ENCODE peak calls at places on chromosomes 11 and 22, in four cellular contexts. One of them, this sample, is unnamed.
A peak's percentile ranks its signal among the peaks of the same experiment; 100 is the strongest.

GRCh38 chr11:104148074-104148473 is 15.9 kb downstream of the PDGFD start:
- DNase-seq in HL-60: no peak
- DNase-seq in K562: no peak
- DNase-seq in GM12878: no peak
- DNase-seq in this sample: no peak

GRCh38 chr11:9943346-9944110 is 279.7 kb downstream of the SWAP70 start:
- DNase-seq in HL-60: no peak
- DNase-seq in K562: no peak
- DNase-seq in GM12878: no peak
- DNase-seq in this sample: no peak

GRCh38 chr22:31153357-31153756 is 6.6 kb upstream of the RNF185 start:
- DNase-seq in HL-60: no peak
- DNase-seq in K562: no peak
- DNase-seq in GM12878: no peak
- DNase-seq in this sample: no peak

GRCh38 chr11:78040691-78041379 is 17.8 kb upstream of the KCTD14 start:
- DNase-seq in HL-60: no peak
- DNase-seq in K562: peak; percentile 46
- DNase-seq in GM12878: no peak
- DNase-seq in this sample: no peak

GRCh38 chr11:130825621-130826020 is 90.7 kb downstream of the SNX19 start:
- DNase-seq in HL-60: no peak
- DNase-seq in K562: no peak
- DNase-seq in GM12878: no peak
- DNase-seq in this sample: no peak

GRCh38 chr11:34791725-34792124 is 124.5 kb downstream of the APIP start:
- DNase-seq in HL-60: no peak
- DNase-seq in K562: no peak
- DNase-seq in GM12878: no peak
- DNase-seq in this sample: peak; percentile 12

GRCh38 chr22:38262051-38262795 is 10.6 kb downstream of the TMEM184B start:
- DNase-seq in HL-60: no peak
- DNase-seq in K562: peak; percentile 33
- DNase-seq in GM12878: no peak
- DNase-seq in this sample: no peak

GRCh38 chr22:46956498-46957215 is 194.2 kb downstream of the TBC1D22A start:
- DNase-seq in HL-60: no peak
- DNase-seq in K562: no peak
- DNase-seq in GM12878: no peak
- DNase-seq in this sample: no peak

GRCh38 chr11:117442869-117443239 is 115.2 kb downstream of the CEP164 start:
- DNase-seq in HL-60: no peak
- DNase-seq in K562: no peak
- DNase-seq in GM12878: no peak
- DNase-seq in this sample: no peak

GRCh38 chr11:69460540-69461257 is 20.8 kb upstream of the LINC01488 start:
- DNase-seq in HL-60: no peak
- DNase-seq in K562: no peak
- DNase-seq in GM12878: no peak
- DNase-seq in this sample: no peak

GRCh38 chr22:31287818-31288495 is 4.3 kb downstream of the PIK3IP1 start:
- DNase-seq in HL-60: no peak
- DNase-seq in K562: no peak
- DNase-seq in GM12878: no peak
- DNase-seq in this sample: no peak

GRCh38 chr11:6505577-6506240 is 8.6 kb downstream of the DNHD1 start:
- DNase-seq in HL-60: no peak
- DNase-seq in K562: peak; percentile 33
- DNase-seq in GM12878: no peak
- DNase-seq in this sample: no peak

GRCh38 chr11:95255523-95256165 is 24.6 kb upstream of the SESN3 start:
- DNase-seq in HL-60: no peak
- DNase-seq in K562: no peak
- DNase-seq in GM12878: no peak
- DNase-seq in this sample: no peak

GRCh38 chr22:36055376-36056310 is 27.0 kb upstream of the RBFOX2 start:
- DNase-seq in HL-60: no peak
- DNase-seq in K562: no peak
- DNase-seq in GM12878: no peak
- DNase-seq in this sample: no peak
- TF ChIP-seq SPI1 in HL-60: no peak
- TF ChIP-seq SPI1 in K562: no peak
- TF ChIP-seq SPI1 in GM12878: no peak
- TF ChIP-seq SPI1 in this sample: no peak

GRCh38 chr11:32259641-32260081 is 168.8 kb downstream of the RCN1 start:
- DNase-seq in HL-60: peak; percentile 63
- DNase-seq in K562: no peak
- DNase-seq in GM12878: peak; percentile 62
- DNase-seq in this sample: peak; percentile 29
- TF ChIP-seq SPI1 in HL-60: no peak
- TF ChIP-seq SPI1 in K562: no peak
- TF ChIP-seq SPI1 in GM12878: no peak
- TF ChIP-seq SPI1 in this sample: no peak

DNA sequence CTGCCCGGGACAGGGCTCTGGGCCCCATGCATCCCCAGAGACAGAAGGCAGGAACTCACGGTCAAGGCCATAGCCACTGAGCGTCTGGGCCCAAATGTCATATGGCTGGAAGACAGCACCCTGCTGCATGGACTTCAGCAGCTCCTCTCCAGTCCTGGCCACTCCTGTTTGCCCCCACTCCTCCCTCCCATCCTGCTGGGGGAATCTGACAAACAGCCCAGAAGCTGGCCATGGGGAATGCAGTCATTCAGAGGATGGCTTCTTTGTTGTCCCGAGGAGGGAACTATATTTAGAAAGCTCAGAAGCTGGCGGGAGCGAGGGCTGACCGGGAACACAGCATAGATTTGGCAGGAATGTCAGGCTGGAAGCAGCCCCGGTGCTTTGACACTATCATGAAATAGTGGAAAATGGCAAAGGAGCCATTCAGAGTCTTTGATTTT is 35.0 kb downstream of the DKK3 start:
- DNase-seq in HL-60: no peak
- DNase-seq in K562: no peak
- DNase-seq in GM12878: no peak
- DNase-seq in this sample: no peak
- TF ChIP-seq SPI1 in HL-60: no peak
- TF ChIP-seq SPI1 in K562: no peak
- TF ChIP-seq SPI1 in GM12878: no peak
- TF ChIP-seq SPI1 in this sample: no peak

GRCh38 chr11:123587044-123587443 is 67.4 kb downstream of the SCN3B start:
- DNase-seq in HL-60: no peak
- DNase-seq in K562: no peak
- DNase-seq in GM12878: no peak
- DNase-seq in this sample: no peak
- TF ChIP-seq SPI1 in HL-60: no peak
- TF ChIP-seq SPI1 in K562: no peak
- TF ChIP-seq SPI1 in GM12878: no peak
- TF ChIP-seq SPI1 in this sample: no peak

GRCh38 chr11:65434057-65434666 is 11.6 kb downstream of the NEAT1 start:
- DNase-seq in HL-60: no peak
- DNase-seq in K562: no peak
- DNase-seq in GM12878: no peak
- DNase-seq in this sample: no peak
- TF ChIP-seq SPI1 in HL-60: no peak
- TF ChIP-seq SPI1 in K562: no peak
- TF ChIP-seq SPI1 in GM12878: no peak
- TF ChIP-seq SPI1 in this sample: no peak

GRCh38 chr11:304061-304506 is 3.5 kb upstream of the IFITM2 start:
- DNase-seq in HL-60: no peak
- DNase-seq in K562: no peak
- DNase-seq in GM12878: no peak
- DNase-seq in this sample: no peak
- TF ChIP-seq SPI1 in HL-60: no peak
- TF ChIP-seq SPI1 in K562: no peak
- TF ChIP-seq SPI1 in GM12878: no peak
- TF ChIP-seq SPI1 in this sample: no peak

GRCh38 chr22:29798801-29799200 is 31.6 kb downstream of the UQCR10 start:
- DNase-seq in HL-60: no peak
- DNase-seq in K562: no peak
- DNase-seq in GM12878: no peak
- DNase-seq in this sample: no peak

GRCh38 chr22:29801796-29802195 is 34.6 kb downstream of the UQCR10 start:
- DNase-seq in HL-60: no peak
- DNase-seq in K562: no peak
- DNase-seq in GM12878: no peak
- DNase-seq in this sample: no peak

GRCh38 chr22:29803190-29803589 is 34.9 kb downstream of the ASCC2 start:
- DNase-seq in HL-60: no peak
- DNase-seq in K562: no peak
- DNase-seq in GM12878: no peak
- DNase-seq in this sample: no peak

GRCh38 chr22:29799217-29799680 is 32.1 kb downstream of the UQCR10 start:
- DNase-seq in HL-60: peak; percentile 90
- DNase-seq in K562: peak; percentile 72
- DNase-seq in GM12878: no peak
- DNase-seq in this sample: no peak

DNA sequence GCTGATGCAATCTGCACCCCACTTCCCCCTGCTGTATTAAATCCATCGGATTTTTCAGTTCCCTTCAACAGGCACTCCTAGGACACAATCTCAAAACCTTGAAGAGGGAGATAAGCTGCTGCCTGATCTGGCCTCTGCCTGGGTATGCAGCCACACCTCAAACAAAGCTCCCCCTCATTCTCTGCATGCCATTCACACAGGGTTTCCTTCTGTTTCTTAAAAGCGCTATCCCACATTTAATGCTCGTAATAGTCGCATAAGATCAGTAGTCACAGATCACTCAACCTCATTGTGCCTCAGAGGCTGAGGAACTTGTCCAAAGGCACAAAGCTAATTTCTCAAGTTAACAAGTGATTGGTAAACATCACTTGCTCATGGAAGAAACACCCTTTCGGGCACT is 34.0 kb downstream of the UQCR10 start:
- DNase-seq in HL-60: no peak
- DNase-seq in K562: no peak
- DNase-seq in GM12878: no peak
- DNase-seq in this sample: no peak
- TF ChIP-seq SPI1 in HL-60: no peak
- TF ChIP-seq SPI1 in K562: no peak
- TF ChIP-seq SPI1 in GM12878: no peak
- TF ChIP-seq SPI1 in this sample: no peak

DNA sequence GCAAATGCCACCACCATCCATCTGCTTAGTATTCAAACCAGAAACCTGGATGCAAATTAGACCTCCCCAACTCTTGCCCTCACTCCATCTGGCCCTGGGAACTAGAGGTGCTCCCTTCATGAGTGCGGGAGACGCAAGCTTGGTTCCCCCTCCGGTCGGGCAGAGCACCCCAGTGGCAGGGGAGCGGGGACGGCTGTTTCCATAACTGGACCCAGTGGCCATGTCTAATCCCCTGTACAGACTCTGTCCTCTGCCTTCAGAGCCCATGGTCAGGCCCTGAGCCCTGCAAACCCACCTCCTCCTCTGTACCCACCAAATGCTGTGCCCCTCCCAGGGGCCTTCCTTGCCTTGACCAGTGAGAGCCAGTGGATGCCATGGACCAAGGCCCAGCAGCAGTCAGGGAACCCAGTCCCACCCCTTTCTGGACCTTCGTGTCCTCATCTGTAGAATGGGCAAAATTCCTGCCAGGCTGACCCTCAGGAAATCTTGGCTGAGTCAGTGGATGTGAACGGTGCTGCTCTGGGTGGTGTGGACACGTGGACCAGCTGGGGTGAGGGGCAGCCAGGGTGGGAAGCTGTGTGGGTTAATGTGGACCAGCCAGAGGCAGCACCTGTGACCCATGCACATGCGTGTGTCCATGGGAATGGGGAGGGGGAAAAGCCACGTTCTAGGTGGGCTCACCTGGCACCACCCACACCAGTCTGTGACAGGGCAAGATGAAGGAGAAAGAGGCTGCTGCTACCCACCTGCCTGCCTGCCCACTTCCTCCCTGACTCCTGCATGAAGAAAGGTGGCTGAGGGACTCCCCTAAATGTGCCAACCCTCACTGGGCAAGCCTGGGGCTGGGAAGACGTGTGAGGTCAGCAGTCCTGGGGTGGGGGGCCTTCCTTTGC is 72.8 kb downstream of the LRRC32 start:
- DNase-seq in HL-60: no peak
- DNase-seq in K562: no peak
- DNase-seq in GM12878: no peak
- DNase-seq in this sample: no peak
- TF ChIP-seq SPI1 in HL-60: peak; percentile 20
- TF ChIP-seq SPI1 in K562: peak; percentile 6
- TF ChIP-seq SPI1 in GM12878: peak; percentile 17
- TF ChIP-seq SPI1 in this sample: peak; percentile 13